ENCODE peak calls at places on chromosomes 1 and 21, in eight cellular contexts. H, T, G, K, P, A, J and R are unnamed samples.

GRCh38 chr1:63523738-63524137 is 413 bp downstream of the EFCAB7 start:
- DNase-seq in H (peak), T (peak), G (no peak), K (peak), P (no peak), A (no peak), J (no peak), R (no peak)

GRCh38 chr21:39630191-39630591 is 17.5 kb downstream of the B3GALT5 start:
- DNase-seq in H (peak), T (no peak), G (no peak), K (no peak), P (peak), A (no peak), J (no peak), R (no peak)

GRCh38 chr1:24742090-24742938 is 2.9 kb upstream of the CLIC4 start:
- DNase-seq in H (peak), T (no peak), G (peak), K (no peak), P (peak), A (no peak), J (no peak), R (no peak)

GRCh38 chr1:151176514-151177045 is 799 bp upstream of the TMOD4 start:
- DNase-seq in H (no peak), T (no peak), G (no peak), K (no peak), P (no peak), A (no peak), J (no peak), R (no peak)

GRCh38 chr1:152806576-152806975 is at the start of gene LCE1C:
- DNase-seq in H (no peak), T (no peak), G (no peak), K (no peak), P (no peak), A (no peak), J (no peak), R (no peak)

GRCh38 chr1:41862411-41863221 is 56.1 kb downstream of the HIVEP3 start:
- DNase-seq in H (peak), T (no peak), G (peak), K (no peak), P (peak), A (no peak), J (no peak), R (no peak)

GRCh38 chr1:204453141-204453772 is 41.3 kb downstream of the PIK3C2B start:
- DNase-seq in H (no peak), T (peak), G (peak), K (no peak), P (no peak), A (no peak), J (no peak), R (no peak)

GRCh38 chr1:227887697-227888403 is 59.9 kb downstream of the WNT9A start:
- DNase-seq in H (peak), T (no peak), G (no peak), K (no peak), P (no peak), A (no peak), J (peak), R (peak)

GRCh38 chr1:152876827-152877226 is 1.3 kb upstream of the SMCP start:
- DNase-seq in H (no peak), T (no peak), G (no peak), K (no peak), P (no peak), A (no peak), J (no peak), R (no peak)

GRCh38 chr1:22808846-22809501 is 98.3 kb downstream of the EPHB2 start:
- DNase-seq in H (peak), T (no peak), G (no peak), K (no peak), P (peak), A (peak), J (no peak), R (peak)

GRCh38 chr1:2543543-2544092 is 12.6 kb upstream of the TNFRSF14 start:
- DNase-seq in H (peak), T (no peak), G (no peak), K (no peak), P (peak), A (peak), J (no peak), R (peak)

GRCh38 chr21:39182016-39182415 is 1.2 kb downstream of the PSMG1 start:
- DNase-seq in H (peak), T (no peak), G (no peak), K (no peak), P (peak), A (no peak), J (no peak), R (no peak)

GRCh38 chr21:39010629-39011404 is 172.4 kb downstream of the PSMG1 start:
- DNase-seq in H (no peak), T (no peak), G (no peak), K (no peak), P (no peak), A (no peak), J (no peak), R (no peak)

GRCh38 chr1:244304156-244304555 is 147.6 kb downstream of the ADSS2 start:
- DNase-seq in H (no peak), T (no peak), G (no peak), K (no peak), P (no peak), A (no peak), J (no peak), R (no peak)

GRCh38 chr1:41361495-41362356 is 492 bp downstream of the FOXO6 start:
- DNase-seq in H (no peak), T (peak), G (no peak), K (peak), P (peak), A (no peak), J (no peak), R (peak)

GRCh38 chr1:222880586-222880985 is 65.7 kb downstream of the DISP1 start:
- DNase-seq in H (peak), T (no peak), G (peak), K (no peak), P (peak), A (no peak), J (no peak), R (no peak)

GRCh38 chr1:113390871-113391642 is 742 bp downstream of the MAGI3 start:
- DNase-seq in H (no peak), T (peak), G (peak), K (peak), P (peak), A (peak), J (peak), R (peak)